ENCODE peak calls at places on chromosomes 16 and 17, in seven cellular contexts. A is uterus, D is A549, S is SK-N-SH, P is AG04449, R is PC-9, T is cardiac muscle cell. W is an unnamed sample.

GRCh38 chr17:78717431-78717980 is 64.6 kb downstream of the CYTH1 start:
- DNase-seq in P (no peak), D (peak; percentile 74), A (peak; percentile 28), R (no peak), T (peak; percentile 64), S (peak; percentile 75), W (no peak)

GRCh38 chr17:79484600-79485398 is 126.1 kb downstream of the RBFOX3 start:
- DNase-seq in S (no peak), D (no peak), R (no peak), A (no peak), T (no peak), P (no peak), W (no peak)

GRCh38 chr16:31452631-31453106 is 6.6 kb upstream of the ARMC5 start:
- DNase-seq in R (peak; percentile 77), A (no peak), S (no peak), T (peak; percentile 92), D (no peak), P (peak; percentile 82), W (peak; percentile 58)

GRCh38 chr16:57058291-57058861 is 34.0 kb upstream of the CPNE2 start:
- DNase-seq in P (no peak), S (no peak), R (no peak), A (no peak), T (no peak), D (no peak), W (no peak)

GRCh38 chr16:81261049-81261648 is 22.7 kb downstream of the BCO1 start:
- DNase-seq in T (peak; percentile 25), A (no peak), P (no peak), R (no peak), D (peak; percentile 52), S (peak; percentile 36), W (no peak)

GRCh38 chr17:47713980-47714689 is 18.9 kb upstream of the TBX21 start:
- DNase-seq in P (no peak), A (no peak), R (no peak), S (no peak), T (no peak), D (no peak), W (no peak)

GRCh38 chr17:50318551-50319310 is 27.2 kb upstream of the XYLT2 start:
- DNase-seq in T (no peak), D (no peak), A (no peak), P (no peak), S (no peak), R (no peak), W (no peak)

GRCh38 chr16:46972971-46973456 is 460 bp downstream of the DNAJA2 start:
- DNase-seq in T (peak; percentile 16), D (no peak), R (peak; percentile 57), P (no peak), S (peak; percentile 72), A (peak; percentile 29), W (no peak)

GRCh38 chr17:1870592-1870991 is 40.8 kb downstream of the RPA1 start:
- DNase-seq in D (no peak), A (no peak), T (no peak), P (no peak), R (no peak), S (no peak), W (no peak)

GRCh38 chr16:54324716-54325115 is 38.1 kb upstream of the IRX3 start:
- DNase-seq in T (no peak), D (no peak), S (no peak), R (no peak), P (no peak), A (no peak), W (no peak)

GRCh38 chr17:12580640-12581039 is 85.0 kb upstream of the MYOCD start:
- DNase-seq in D (no peak), S (no peak), T (no peak), R (no peak), P (no peak), A (no peak), W (no peak)

GRCh38 chr17:80970044-80970761 is 21.4 kb upstream of the CHMP6 start:
- DNase-seq in P (no peak), R (no peak), D (peak; percentile 75), S (peak; percentile 82), T (peak; percentile 32), A (peak; percentile 65), W (no peak)
- H3K4me3 ChIP-seq in P (no peak overlapping the region), R (no peak overlapping the region), D (no peak overlapping the region), S (no peak overlapping the region), T (no peak overlapping the region), A (no peak overlapping the region), W (no peak overlapping the region)

GRCh38 chr16:76278086-76278485 is 885 bp downstream of the CNTNAP4 start:
- DNase-seq in A (no peak), R (no peak), S (no peak), P (no peak), T (no peak), D (no peak), W (no peak)

GRCh38 chr16:76277099-76278030 is at the start of gene CNTNAP4:
- DNase-seq in T (peak; percentile 8), S (peak; percentile 51), D (no peak), R (no peak), P (no peak), A (no peak), W (no peak)

GRCh38 chr16:76280421-76280820 is 3.2 kb downstream of the CNTNAP4 start:
- DNase-seq in R (no peak), D (no peak), S (no peak), A (no peak), T (no peak), P (no peak), W (no peak)

GRCh38 chr16:76278976-76279375 is 1.8 kb downstream of the CNTNAP4 start:
- DNase-seq in S (peak; percentile 21), A (no peak), D (no peak), R (no peak), T (peak; percentile 71), P (no peak), W (no peak)
- TF ChIP-seq CTCF in S (peak; percentile 23), A (no peak), D (peak; percentile 20), R (no peak), T (peak; percentile 48), P (no peak), W (no peak)

DNA sequence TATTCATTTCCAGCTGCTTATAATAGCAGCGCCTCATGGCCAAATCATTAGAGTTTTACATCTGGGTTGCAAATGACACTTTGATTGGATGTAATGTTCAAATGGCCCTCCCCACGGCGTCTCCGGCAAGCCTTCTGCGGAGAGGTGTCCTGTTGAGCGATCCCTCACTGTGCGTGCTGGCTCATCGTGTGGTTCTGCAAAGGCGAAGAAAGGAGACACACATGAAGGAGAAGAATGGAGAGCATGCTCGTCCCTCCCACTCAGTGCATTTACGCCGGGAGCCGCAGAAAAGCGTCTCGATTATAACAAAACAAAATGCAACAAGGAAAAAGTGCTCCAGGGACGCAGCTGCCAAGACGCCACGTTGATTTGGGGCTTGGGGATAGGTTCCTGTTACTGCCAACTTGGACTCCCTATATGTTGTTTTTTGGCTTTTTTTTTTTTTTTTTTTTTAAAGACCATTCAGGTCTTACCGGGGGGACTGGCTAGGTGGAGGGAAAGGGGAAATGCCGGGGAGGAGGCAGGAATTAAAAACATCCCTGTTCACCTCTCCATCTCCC is 117.6 kb downstream of the C16orf78 start:
- DNase-seq in T (no peak), R (no peak), D (no peak), P (no peak), S (no peak), A (no peak), W (no peak)
- H3K4me3 ChIP-seq in T (no peak overlapping the region), R (no peak overlapping the region), D (no peak overlapping the region), P (no peak overlapping the region), S (no peak overlapping the region), A (no peak overlapping the region), W (no peak overlapping the region)

GRCh38 chr16:89546781-89547180 is 13.7 kb upstream of the RPL13 start:
- DNase-seq in P (no peak), D (no peak), A (no peak), R (no peak), T (no peak), S (no peak), W (no peak)
- TF ChIP-seq CTCF in P (no peak), D (no peak), A (no peak), R (no peak), T (no peak), S (no peak), W (no peak)

GRCh38 chr17:72366626-72367025 is 245.8 kb downstream of the SOX9 start:
- DNase-seq in P (no peak), A (no peak), S (no peak), T (no peak), R (no peak), D (no peak), W (no peak)

GRCh38 chr17:72368191-72368590 is 247.4 kb downstream of the SOX9 start:
- DNase-seq in T (no peak), D (no peak), S (no peak), P (no peak), A (no peak), R (no peak), W (no peak)

GRCh38 chr17:72363336-72363620 is 242.5 kb downstream of the SOX9 start:
- DNase-seq in T (no peak), R (no peak), S (peak; percentile 83), A (no peak), P (no peak), D (no peak), W (no peak)

GRCh38 chr17:72362466-72363335 is 241.9 kb downstream of the SOX9 start:
- DNase-seq in R (peak; percentile 79), D (peak; percentile 55), S (no peak), P (no peak), T (peak; percentile 47), A (no peak), W (no peak)

DNA sequence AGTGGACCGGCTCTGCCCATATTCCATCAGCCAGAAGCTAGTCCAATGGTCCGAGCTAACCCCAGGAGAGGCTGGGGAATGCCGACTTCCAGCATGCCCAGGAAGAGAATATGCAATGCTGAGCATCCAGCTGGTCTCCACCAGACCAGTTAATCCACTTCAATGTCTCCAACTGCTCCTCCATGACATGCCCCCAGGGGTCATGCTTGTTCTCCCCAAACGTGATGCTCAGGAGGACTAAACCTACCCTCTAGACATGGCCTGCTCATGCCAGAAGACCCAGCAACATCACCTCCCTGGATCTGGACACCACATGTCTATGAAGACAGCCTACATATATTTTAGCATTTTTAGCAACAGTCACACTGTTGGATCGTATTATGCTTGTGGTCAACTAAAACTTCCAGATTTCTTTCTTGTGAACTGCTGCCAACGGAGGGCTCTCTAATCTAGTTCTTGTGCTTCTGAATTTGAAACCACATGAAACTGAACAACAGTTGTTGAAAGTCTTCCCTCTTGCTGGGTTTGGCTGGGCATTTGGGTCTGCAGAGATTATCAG is 245.1 kb downstream of the SOX9 start:
- DNase-seq in S (no peak), P (no peak), R (no peak), A (no peak), T (peak; percentile 72), D (no peak), W (no peak)
- H3K4me3 ChIP-seq in S (no peak overlapping the region), P (no peak overlapping the region), R (no peak overlapping the region), A (no peak overlapping the region), T (no peak overlapping the region), D (no peak overlapping the region), W (no peak overlapping the region)

W was measured in retinal pigment epithelial cell.